ENCODE peak calls at places on chromosome 14, in five cellular contexts. H is tibial nerve, T is endothelial cell, Y is fibroblast of mammary gland, N is astrocyte. A is an unnamed sample.

GRCh38 chr14:56117765-56118610 is at the start of gene PELI2:
- DNase-seq in T (peak), H (peak), N (peak), Y (peak), A (no peak)

GRCh38 chr14:106845286-106846087 is 1319.1 kb downstream of the TMEM121 start:
- DNase-seq in T (no peak), H (no peak), N (no peak), Y (no peak), A (no peak)

GRCh38 chr14:61565181-61565580 is 130.1 kb upstream of the HIF1A start:
- DNase-seq in T (no peak), N (no peak), H (no peak), Y (peak), A (no peak)

GRCh38 chr14:100616854-100617714 is 29.9 kb upstream of the BEGAIN start:
- DNase-seq in H (no peak), N (no peak), T (no peak), Y (no peak), A (no peak)

GRCh38 chr14:68978550-68978911 is 571 bp downstream of the ACTN1 start:
- DNase-seq in T (peak), Y (no peak), H (peak), N (no peak), A (no peak)

GRCh38 chr14:96151242-96151641 is 53.4 kb upstream of the BDKRB2 start:
- DNase-seq in N (no peak), H (no peak), T (no peak), Y (no peak), A (no peak)

GRCh38 chr14:101026341-101026740 is 122.8 kb upstream of the RTL1 start:
- DNase-seq in T (no peak), N (no peak), Y (no peak), H (no peak), A (no peak)

GRCh38 chr14:75615200-75615599 is 36.8 kb downstream of the FLVCR2 start:
- DNase-seq in T (no peak), N (no peak), H (no peak), Y (no peak), A (no peak)

GRCh38 chr14:41766772-41767171 is 160.1 kb downstream of the LRFN5 start:
- DNase-seq in H (no peak), T (no peak), Y (no peak), N (no peak), A (no peak)

GRCh38 chr14:81298122-81298521 is 77.4 kb upstream of the GTF2A1 start:
- DNase-seq in H (no peak), Y (no peak), N (no peak), T (no peak), A (no peak)

GRCh38 chr14:24442240-24443052 is at the start of gene SDR39U1:
- DNase-seq in T (peak), H (peak), Y (peak), N (peak), A (peak)
- TF ChIP-seq CTCF in T (no peak), H (no peak), Y (no peak), N (no peak), A (no peak)

GRCh38 chr14:57526942-57527341 is 33.3 kb upstream of the CCDC198 start:
- DNase-seq in H (no peak), Y (no peak), N (no peak), T (peak), A (no peak)
- TF ChIP-seq CTCF in H (no peak), Y (no peak), N (no peak), T (peak), A (no peak)

GRCh38 chr14:103561381-103562134 is 899 bp downstream of the BAG5 start:
- DNase-seq in N (peak), H (no peak), Y (peak), T (peak), A (no peak)
- TF ChIP-seq CTCF in N (no peak), H (no peak), Y (no peak), T (no peak), A (no peak)

GRCh38 chr14:62696261-62696968 is 348.8 kb downstream of the KCNH5 start:
- DNase-seq in H (no peak), T (no peak), N (no peak), Y (no peak), A (no peak)
- TF ChIP-seq CTCF in H (no peak), T (no peak), N (no peak), Y (no peak), A (no peak)

GRCh38 chr14:37894463-37894862 is 299.0 kb downstream of the TTC6 start:
- DNase-seq in Y (no peak), N (no peak), T (no peak), H (no peak), A (no peak)

GRCh38 chr14:37889087-37889486 is 293.7 kb downstream of the TTC6 start:
- DNase-seq in Y (no peak), N (no peak), T (no peak), H (no peak), A (no peak)

GRCh38 chr14:37888234-37888633 is 292.8 kb downstream of the TTC6 start:
- DNase-seq in T (no peak), N (no peak), H (no peak), Y (no peak), A (no peak)

GRCh38 chr14:37890095-37890494 is 294.7 kb downstream of the TTC6 start:
- DNase-seq in H (no peak), T (no peak), Y (no peak), N (no peak), A (no peak)
- TF ChIP-seq CTCF in H (no peak), T (peak), Y (peak), N (peak), A (no peak)

DNA sequence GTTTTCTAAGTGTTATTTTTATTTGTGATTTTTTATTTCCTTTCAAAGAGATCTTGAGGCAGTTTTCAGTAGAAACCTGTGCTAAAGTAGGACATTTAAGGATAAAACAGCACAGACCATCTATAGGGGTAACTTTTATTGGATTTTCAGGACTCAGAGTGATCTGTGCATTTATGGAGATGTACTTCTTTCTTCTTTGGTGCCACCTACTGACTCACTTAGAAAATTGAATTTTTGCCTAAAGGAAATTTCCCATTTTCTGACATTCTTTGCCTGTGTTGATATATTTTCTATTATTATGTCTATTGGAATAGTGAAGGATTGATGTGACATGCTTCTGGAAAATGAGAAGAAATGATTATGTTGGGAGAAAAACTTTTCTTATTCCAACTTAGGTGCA is 113.0 kb downstream of the UNC79 start:
- DNase-seq in Y (peak), T (no peak), H (no peak), N (no peak), A (no peak)
- TF ChIP-seq CTCF in Y (peak), T (peak), H (peak), N (peak), A (peak)

GRCh38 chr14:73283592-73284379 is 46.5 kb downstream of the PAPLN start:
- DNase-seq in N (peak), T (no peak), Y (peak), H (no peak), A (no peak)
- TF ChIP-seq CTCF in N (peak), T (no peak), Y (peak), H (no peak), A (peak)

DNA sequence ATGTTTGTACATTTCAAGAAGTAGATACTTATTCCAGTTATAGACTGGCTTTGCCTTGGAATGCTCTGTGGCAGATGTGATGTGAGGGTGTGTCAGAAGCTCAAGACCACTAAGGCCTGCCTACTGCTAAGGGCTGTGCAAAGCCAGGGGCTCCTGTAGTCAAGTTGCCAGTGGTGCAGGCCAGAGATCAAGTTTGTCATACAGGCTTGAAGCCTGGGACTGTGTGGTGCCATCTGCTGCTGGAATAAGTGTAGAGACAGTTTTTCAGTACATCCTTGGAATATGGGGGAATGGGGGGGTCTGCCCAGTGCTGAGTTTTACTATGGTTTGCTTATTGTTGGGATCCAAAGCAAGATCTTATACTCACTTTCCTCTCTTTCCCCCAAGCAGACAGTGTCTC is 649.9 kb upstream of the FOXG1 start:
- DNase-seq in N (no peak), Y (no peak), T (no peak), H (no peak), A (no peak)
- TF ChIP-seq CTCF in N (no peak), Y (no peak), T (no peak), H (no peak), A (no peak)

GRCh38 chr14:33475623-33476022 is 475.3 kb downstream of the EGLN3 start:
- DNase-seq in N (no peak), H (no peak), Y (peak), T (peak), A (peak)
- TF ChIP-seq CTCF in N (peak), H (peak), Y (peak), T (peak), A (peak)

GRCh38 chr14:30872602-30873001 is 1.8 kb upstream of the COCH start:
- DNase-seq in Y (no peak), T (no peak), H (no peak), N (no peak), A (no peak)

GRCh38 chr14:30874999-30875787 is 834 bp downstream of the COCH start:
- DNase-seq in N (no peak), T (peak), Y (no peak), H (no peak), A (no peak)

GRCh38 chr14:30873308-30874119 is 845 bp upstream of the COCH start:
- DNase-seq in T (no peak), H (no peak), N (no peak), Y (no peak), A (no peak)

GRCh38 chr14:30875788-30876053 is 1.4 kb downstream of the COCH start:
- DNase-seq in N (no peak), T (no peak), Y (no peak), H (no peak), A (no peak)

DNA sequence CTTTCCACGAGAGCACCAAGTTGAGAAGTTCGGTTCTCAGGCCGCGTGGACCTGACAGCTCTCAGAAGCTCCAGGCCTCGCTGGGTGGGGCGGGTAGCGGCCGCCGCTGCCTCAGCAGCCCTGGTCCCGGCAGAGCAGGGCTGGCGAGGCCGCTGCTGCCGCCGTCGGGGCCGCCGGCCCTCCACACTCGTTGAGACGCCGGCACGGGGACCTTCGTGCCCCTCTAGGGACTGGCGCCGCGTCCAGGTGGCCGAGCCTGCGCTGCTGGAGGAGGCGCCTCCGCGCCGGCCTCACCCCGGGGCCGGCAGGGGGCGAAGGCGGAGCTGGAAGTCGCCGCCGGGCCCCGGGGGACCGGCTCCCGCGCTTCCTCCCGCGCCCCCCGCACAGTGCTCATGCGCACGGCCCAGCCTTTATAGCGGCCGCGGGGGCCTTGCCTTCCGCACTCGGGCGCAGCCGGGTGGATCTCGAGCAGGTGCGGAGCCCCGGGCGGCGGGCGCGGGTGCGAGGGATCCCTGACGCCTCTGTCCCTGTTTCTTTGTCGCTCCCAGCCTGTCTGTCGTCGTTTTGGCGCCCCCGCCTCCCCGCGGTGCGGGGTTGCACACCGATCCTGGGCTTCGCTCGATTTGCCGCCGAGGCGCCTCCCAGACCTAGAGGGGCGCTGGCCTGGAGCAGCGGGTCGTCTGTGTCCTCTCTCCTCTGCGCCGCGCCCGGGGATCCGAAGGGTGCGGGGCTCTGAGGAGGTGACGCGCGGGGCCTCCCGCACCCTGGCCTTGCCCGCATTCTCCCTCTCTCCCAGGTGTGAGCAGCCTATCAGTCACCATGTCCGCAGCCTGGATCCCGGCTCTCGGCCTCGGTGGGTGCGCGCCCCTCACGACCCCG is at the start of gene COCH:
- DNase-seq in H (no peak), Y (no peak), T (peak), N (no peak), A (no peak)
- TF ChIP-seq CTCF in H (peak), Y (no peak), T (peak), N (no peak), A (peak)

A was measured in Panc1.